ENCODE peak calls at places on chromosomes 13 and 19, in five cellular contexts. One of them, this sample, is unnamed.
A peak's percentile ranks its signal among the peaks of the same experiment; 100 is the strongest.

GRCh38 chr13:66933994-66934393 is 296.1 kb downstream of the PCDH9 start:
- DNase-seq in activated CD4-positive, alpha-beta T cell treated with anti-CD3 and anti-CD28 coated beads for 48 hours: no peak
- DNase-seq in effector memory CD8-positive, alpha-beta T cell: no peak
- DNase-seq in H9: no peak
- DNase-seq in activated T-helper 1 cell treated with anti-CD3 and anti-CD28 coated beads, Interleukin-12 subunit alpha, Interleukin-12 subunit beta, Interleukin-2, Interleukin-4 antibody, amounts not matched to agents 30 ng/mL and 10 ng/mL and 1 ng/mL, durations not matched to agents 14 hours and 24 hours and 36 hours: no peak
- DNase-seq in this sample: no peak

GRCh38 chr19:28519950-28520861 is 692.7 kb downstream of the UQCRFS1 start:
- DNase-seq in activated CD4-positive, alpha-beta T cell treated with anti-CD3 and anti-CD28 coated beads for 48 hours: no peak
- DNase-seq in effector memory CD8-positive, alpha-beta T cell: no peak
- DNase-seq in H9: no peak
- DNase-seq in activated T-helper 1 cell treated with anti-CD3 and anti-CD28 coated beads, Interleukin-12 subunit alpha, Interleukin-12 subunit beta, Interleukin-2, Interleukin-4 antibody, amounts not matched to agents 30 ng/mL and 10 ng/mL and 1 ng/mL, durations not matched to agents 14 hours and 24 hours and 36 hours: no peak
- DNase-seq in this sample: no peak

GRCh38 chr19:5893907-5894703 is 9.5 kb downstream of the NDUFA11 start:
- DNase-seq in activated CD4-positive, alpha-beta T cell treated with anti-CD3 and anti-CD28 coated beads for 48 hours: no peak
- DNase-seq in effector memory CD8-positive, alpha-beta T cell: no peak
- DNase-seq in H9: no peak
- DNase-seq in activated T-helper 1 cell treated with anti-CD3 and anti-CD28 coated beads, Interleukin-12 subunit alpha, Interleukin-12 subunit beta, Interleukin-2, Interleukin-4 antibody, amounts not matched to agents 30 ng/mL and 10 ng/mL and 1 ng/mL, durations not matched to agents 14 hours and 24 hours and 36 hours: no peak
- DNase-seq in this sample: no peak

GRCh38 chr19:20077791-20078463 is at the start of gene ZNF90:
- DNase-seq in activated CD4-positive, alpha-beta T cell treated with anti-CD3 and anti-CD28 coated beads for 48 hours: peak; percentile 92
- DNase-seq in effector memory CD8-positive, alpha-beta T cell: peak; percentile 88
- DNase-seq in H9: peak; percentile 97
- DNase-seq in activated T-helper 1 cell treated with anti-CD3 and anti-CD28 coated beads, Interleukin-12 subunit alpha, Interleukin-12 subunit beta, Interleukin-2, Interleukin-4 antibody, amounts not matched to agents 30 ng/mL and 10 ng/mL and 1 ng/mL, durations not matched to agents 14 hours and 24 hours and 36 hours: peak; percentile 65
- DNase-seq in this sample: peak; percentile 89

GRCh38 chr19:43300876-43301765 is 31.8 kb upstream of the PSG9 start:
- DNase-seq in activated CD4-positive, alpha-beta T cell treated with anti-CD3 and anti-CD28 coated beads for 48 hours: no peak
- DNase-seq in effector memory CD8-positive, alpha-beta T cell: no peak
- DNase-seq in H9: no peak
- DNase-seq in activated T-helper 1 cell treated with anti-CD3 and anti-CD28 coated beads, Interleukin-12 subunit alpha, Interleukin-12 subunit beta, Interleukin-2, Interleukin-4 antibody, amounts not matched to agents 30 ng/mL and 10 ng/mL and 1 ng/mL, durations not matched to agents 14 hours and 24 hours and 36 hours: no peak
- DNase-seq in this sample: no peak

GRCh38 chr19:1067341-1068103 is 555 bp downstream of the ARHGAP45 start:
- DNase-seq in activated CD4-positive, alpha-beta T cell treated with anti-CD3 and anti-CD28 coated beads for 48 hours: no peak
- DNase-seq in effector memory CD8-positive, alpha-beta T cell: peak; percentile 79
- DNase-seq in H9: no peak
- DNase-seq in activated T-helper 1 cell treated with anti-CD3 and anti-CD28 coated beads, Interleukin-12 subunit alpha, Interleukin-12 subunit beta, Interleukin-2, Interleukin-4 antibody, amounts not matched to agents 30 ng/mL and 10 ng/mL and 1 ng/mL, durations not matched to agents 14 hours and 24 hours and 36 hours: no peak
- DNase-seq in this sample: peak; percentile 80

GRCh38 chr13:107458269-107458668 is 757.1 kb downstream of the LIG4 start:
- DNase-seq in activated CD4-positive, alpha-beta T cell treated with anti-CD3 and anti-CD28 coated beads for 48 hours: no peak
- DNase-seq in effector memory CD8-positive, alpha-beta T cell: no peak
- DNase-seq in H9: no peak
- DNase-seq in activated T-helper 1 cell treated with anti-CD3 and anti-CD28 coated beads, Interleukin-12 subunit alpha, Interleukin-12 subunit beta, Interleukin-2, Interleukin-4 antibody, amounts not matched to agents 30 ng/mL and 10 ng/mL and 1 ng/mL, durations not matched to agents 14 hours and 24 hours and 36 hours: no peak
- DNase-seq in this sample: no peak

GRCh38 chr19:5690955-5691204 is 785 bp downstream of the RPL36 start:
- DNase-seq in activated CD4-positive, alpha-beta T cell treated with anti-CD3 and anti-CD28 coated beads for 48 hours: no peak
- DNase-seq in effector memory CD8-positive, alpha-beta T cell: no peak
- DNase-seq in H9: no peak
- DNase-seq in activated T-helper 1 cell treated with anti-CD3 and anti-CD28 coated beads, Interleukin-12 subunit alpha, Interleukin-12 subunit beta, Interleukin-2, Interleukin-4 antibody, amounts not matched to agents 30 ng/mL and 10 ng/mL and 1 ng/mL, durations not matched to agents 14 hours and 24 hours and 36 hours: no peak
- DNase-seq in this sample: peak; percentile 41

GRCh38 chr19:3963458-3964255 is 7.2 kb downstream of the DAPK3 start:
- DNase-seq in activated CD4-positive, alpha-beta T cell treated with anti-CD3 and anti-CD28 coated beads for 48 hours: no peak
- DNase-seq in effector memory CD8-positive, alpha-beta T cell: no peak
- DNase-seq in H9: no peak
- DNase-seq in activated T-helper 1 cell treated with anti-CD3 and anti-CD28 coated beads, Interleukin-12 subunit alpha, Interleukin-12 subunit beta, Interleukin-2, Interleukin-4 antibody, amounts not matched to agents 30 ng/mL and 10 ng/mL and 1 ng/mL, durations not matched to agents 14 hours and 24 hours and 36 hours: no peak
- DNase-seq in this sample: no peak

GRCh38 chr13:50636007-50636704 is 207.3 kb downstream of the DLEU7 start:
- DNase-seq in activated CD4-positive, alpha-beta T cell treated with anti-CD3 and anti-CD28 coated beads for 48 hours: no peak
- DNase-seq in effector memory CD8-positive, alpha-beta T cell: no peak
- DNase-seq in H9: peak; percentile 85
- DNase-seq in activated T-helper 1 cell treated with anti-CD3 and anti-CD28 coated beads, Interleukin-12 subunit alpha, Interleukin-12 subunit beta, Interleukin-2, Interleukin-4 antibody, amounts not matched to agents 30 ng/mL and 10 ng/mL and 1 ng/mL, durations not matched to agents 14 hours and 24 hours and 36 hours: no peak
- DNase-seq in this sample: no peak

GRCh38 chr13:96223231-96223630 is 133.3 kb downstream of the HS6ST3 start:
- DNase-seq in activated CD4-positive, alpha-beta T cell treated with anti-CD3 and anti-CD28 coated beads for 48 hours: no peak
- DNase-seq in effector memory CD8-positive, alpha-beta T cell: no peak
- DNase-seq in H9: no peak
- DNase-seq in activated T-helper 1 cell treated with anti-CD3 and anti-CD28 coated beads, Interleukin-12 subunit alpha, Interleukin-12 subunit beta, Interleukin-2, Interleukin-4 antibody, amounts not matched to agents 30 ng/mL and 10 ng/mL and 1 ng/mL, durations not matched to agents 14 hours and 24 hours and 36 hours: no peak
- DNase-seq in this sample: no peak

GRCh38 chr13:77521194-77521593 is 14.3 kb upstream of the SCEL start:
- DNase-seq in activated CD4-positive, alpha-beta T cell treated with anti-CD3 and anti-CD28 coated beads for 48 hours: no peak
- DNase-seq in effector memory CD8-positive, alpha-beta T cell: no peak
- DNase-seq in H9: no peak
- DNase-seq in activated T-helper 1 cell treated with anti-CD3 and anti-CD28 coated beads, Interleukin-12 subunit alpha, Interleukin-12 subunit beta, Interleukin-2, Interleukin-4 antibody, amounts not matched to agents 30 ng/mL and 10 ng/mL and 1 ng/mL, durations not matched to agents 14 hours and 24 hours and 36 hours: no peak
- DNase-seq in this sample: no peak

GRCh38 chr19:13877303-13877702 is 369 bp downstream of the NANOS3 start:
- DNase-seq in activated CD4-positive, alpha-beta T cell treated with anti-CD3 and anti-CD28 coated beads for 48 hours: no peak
- DNase-seq in effector memory CD8-positive, alpha-beta T cell: no peak
- DNase-seq in H9: no peak
- DNase-seq in activated T-helper 1 cell treated with anti-CD3 and anti-CD28 coated beads, Interleukin-12 subunit alpha, Interleukin-12 subunit beta, Interleukin-2, Interleukin-4 antibody, amounts not matched to agents 30 ng/mL and 10 ng/mL and 1 ng/mL, durations not matched to agents 14 hours and 24 hours and 36 hours: no peak
- DNase-seq in this sample: no peak

GRCh38 chr19:49217382-49217781 is 59.8 kb downstream of the TRPM4 start:
- DNase-seq in activated CD4-positive, alpha-beta T cell treated with anti-CD3 and anti-CD28 coated beads for 48 hours: no peak
- DNase-seq in effector memory CD8-positive, alpha-beta T cell: no peak
- DNase-seq in H9: no peak
- DNase-seq in activated T-helper 1 cell treated with anti-CD3 and anti-CD28 coated beads, Interleukin-12 subunit alpha, Interleukin-12 subunit beta, Interleukin-2, Interleukin-4 antibody, amounts not matched to agents 30 ng/mL and 10 ng/mL and 1 ng/mL, durations not matched to agents 14 hours and 24 hours and 36 hours: no peak
- DNase-seq in this sample: no peak

GRCh38 chr19:42254083-42254849 is 662 bp downstream of the ERF start:
- DNase-seq in activated CD4-positive, alpha-beta T cell treated with anti-CD3 and anti-CD28 coated beads for 48 hours: peak; percentile 84
- DNase-seq in effector memory CD8-positive, alpha-beta T cell: peak; percentile 60
- DNase-seq in H9: peak; percentile 72
- DNase-seq in activated T-helper 1 cell treated with anti-CD3 and anti-CD28 coated beads, Interleukin-12 subunit alpha, Interleukin-12 subunit beta, Interleukin-2, Interleukin-4 antibody, amounts not matched to agents 30 ng/mL and 10 ng/mL and 1 ng/mL, durations not matched to agents 14 hours and 24 hours and 36 hours: peak; percentile 69
- DNase-seq in this sample: peak; percentile 71

GRCh38 chr13:73133536-73133935 is 74.7 kb downstream of the KLF5 start:
- DNase-seq in activated CD4-positive, alpha-beta T cell treated with anti-CD3 and anti-CD28 coated beads for 48 hours: no peak
- DNase-seq in effector memory CD8-positive, alpha-beta T cell: no peak
- DNase-seq in H9: no peak
- DNase-seq in activated T-helper 1 cell treated with anti-CD3 and anti-CD28 coated beads, Interleukin-12 subunit alpha, Interleukin-12 subunit beta, Interleukin-2, Interleukin-4 antibody, amounts not matched to agents 30 ng/mL and 10 ng/mL and 1 ng/mL, durations not matched to agents 14 hours and 24 hours and 36 hours: no peak
- DNase-seq in this sample: no peak

GRCh38 chr13:30292325-30292724 is 15.0 kb downstream of the KATNAL1 start:
- DNase-seq in activated CD4-positive, alpha-beta T cell treated with anti-CD3 and anti-CD28 coated beads for 48 hours: no peak
- DNase-seq in effector memory CD8-positive, alpha-beta T cell: no peak
- DNase-seq in H9: no peak
- DNase-seq in activated T-helper 1 cell treated with anti-CD3 and anti-CD28 coated beads, Interleukin-12 subunit alpha, Interleukin-12 subunit beta, Interleukin-2, Interleukin-4 antibody, amounts not matched to agents 30 ng/mL and 10 ng/mL and 1 ng/mL, durations not matched to agents 14 hours and 24 hours and 36 hours: no peak
- DNase-seq in this sample: no peak

GRCh38 chr13:44974056-44974798 is 15.0 kb downstream of the NUFIP1 start:
- DNase-seq in activated CD4-positive, alpha-beta T cell treated with anti-CD3 and anti-CD28 coated beads for 48 hours: no peak
- DNase-seq in effector memory CD8-positive, alpha-beta T cell: no peak
- DNase-seq in H9: no peak
- DNase-seq in activated T-helper 1 cell treated with anti-CD3 and anti-CD28 coated beads, Interleukin-12 subunit alpha, Interleukin-12 subunit beta, Interleukin-2, Interleukin-4 antibody, amounts not matched to agents 30 ng/mL and 10 ng/mL and 1 ng/mL, durations not matched to agents 14 hours and 24 hours and 36 hours: no peak
- DNase-seq in this sample: no peak

GRCh38 chr19:18906605-18907519 is 10.9 kb upstream of the CERS1 start:
- DNase-seq in activated CD4-positive, alpha-beta T cell treated with anti-CD3 and anti-CD28 coated beads for 48 hours: no peak
- DNase-seq in effector memory CD8-positive, alpha-beta T cell: no peak
- DNase-seq in H9: no peak
- DNase-seq in activated T-helper 1 cell treated with anti-CD3 and anti-CD28 coated beads, Interleukin-12 subunit alpha, Interleukin-12 subunit beta, Interleukin-2, Interleukin-4 antibody, amounts not matched to agents 30 ng/mL and 10 ng/mL and 1 ng/mL, durations not matched to agents 14 hours and 24 hours and 36 hours: no peak
- DNase-seq in this sample: no peak

GRCh38 chr13:104477256-104477655 is 1411.0 kb upstream of the SLC10A2 start:
- DNase-seq in activated CD4-positive, alpha-beta T cell treated with anti-CD3 and anti-CD28 coated beads for 48 hours: no peak
- DNase-seq in effector memory CD8-positive, alpha-beta T cell: no peak
- DNase-seq in H9: no peak
- DNase-seq in activated T-helper 1 cell treated with anti-CD3 and anti-CD28 coated beads, Interleukin-12 subunit alpha, Interleukin-12 subunit beta, Interleukin-2, Interleukin-4 antibody, amounts not matched to agents 30 ng/mL and 10 ng/mL and 1 ng/mL, durations not matched to agents 14 hours and 24 hours and 36 hours: no peak
- DNase-seq in this sample: no peak

GRCh38 chr13:112588490-112589297 is 741 bp upstream of the TUBGCP3 start:
- DNase-seq in activated CD4-positive, alpha-beta T cell treated with anti-CD3 and anti-CD28 coated beads for 48 hours: no peak
- DNase-seq in effector memory CD8-positive, alpha-beta T cell: no peak
- DNase-seq in H9: no peak
- DNase-seq in activated T-helper 1 cell treated with anti-CD3 and anti-CD28 coated beads, Interleukin-12 subunit alpha, Interleukin-12 subunit beta, Interleukin-2, Interleukin-4 antibody, amounts not matched to agents 30 ng/mL and 10 ng/mL and 1 ng/mL, durations not matched to agents 14 hours and 24 hours and 36 hours: no peak
- DNase-seq in this sample: peak; percentile 43

GRCh38 chr13:109372666-109373065 is 413.7 kb downstream of the IRS2 start:
- DNase-seq in activated CD4-positive, alpha-beta T cell treated with anti-CD3 and anti-CD28 coated beads for 48 hours: no peak
- DNase-seq in effector memory CD8-positive, alpha-beta T cell: no peak
- DNase-seq in H9: no peak
- DNase-seq in activated T-helper 1 cell treated with anti-CD3 and anti-CD28 coated beads, Interleukin-12 subunit alpha, Interleukin-12 subunit beta, Interleukin-2, Interleukin-4 antibody, amounts not matched to agents 30 ng/mL and 10 ng/mL and 1 ng/mL, durations not matched to agents 14 hours and 24 hours and 36 hours: no peak
- DNase-seq in this sample: no peak

GRCh38 chr13:76663941-76664340 is 222.3 kb downstream of the KCTD12 start:
- DNase-seq in activated CD4-positive, alpha-beta T cell treated with anti-CD3 and anti-CD28 coated beads for 48 hours: no peak
- DNase-seq in effector memory CD8-positive, alpha-beta T cell: no peak
- DNase-seq in H9: no peak
- DNase-seq in activated T-helper 1 cell treated with anti-CD3 and anti-CD28 coated beads, Interleukin-12 subunit alpha, Interleukin-12 subunit beta, Interleukin-2, Interleukin-4 antibody, amounts not matched to agents 30 ng/mL and 10 ng/mL and 1 ng/mL, durations not matched to agents 14 hours and 24 hours and 36 hours: no peak
- DNase-seq in this sample: no peak

GRCh38 chr19:9323557-9323918 is 441 bp upstream of the ZNF559 start:
- DNase-seq in activated CD4-positive, alpha-beta T cell treated with anti-CD3 and anti-CD28 coated beads for 48 hours: peak; percentile 64
- DNase-seq in effector memory CD8-positive, alpha-beta T cell: no peak
- DNase-seq in H9: peak; percentile 80
- DNase-seq in activated T-helper 1 cell treated with anti-CD3 and anti-CD28 coated beads, Interleukin-12 subunit alpha, Interleukin-12 subunit beta, Interleukin-2, Interleukin-4 antibody, amounts not matched to agents 30 ng/mL and 10 ng/mL and 1 ng/mL, durations not matched to agents 14 hours and 24 hours and 36 hours: peak; percentile 28
- DNase-seq in this sample: peak; percentile 59

GRCh38 chr13:110216403-110217041 is 90.4 kb downstream of the COL4A1 start:
- DNase-seq in activated CD4-positive, alpha-beta T cell treated with anti-CD3 and anti-CD28 coated beads for 48 hours: no peak
- DNase-seq in effector memory CD8-positive, alpha-beta T cell: no peak
- DNase-seq in H9: no peak
- DNase-seq in activated T-helper 1 cell treated with anti-CD3 and anti-CD28 coated beads, Interleukin-12 subunit alpha, Interleukin-12 subunit beta, Interleukin-2, Interleukin-4 antibody, amounts not matched to agents 30 ng/mL and 10 ng/mL and 1 ng/mL, durations not matched to agents 14 hours and 24 hours and 36 hours: no peak
- DNase-seq in this sample: no peak

GRCh38 chr19:35818445-35818844 is 5.8 kb upstream of the PRODH2 start:
- DNase-seq in activated CD4-positive, alpha-beta T cell treated with anti-CD3 and anti-CD28 coated beads for 48 hours: no peak
- DNase-seq in effector memory CD8-positive, alpha-beta T cell: no peak
- DNase-seq in H9: no peak
- DNase-seq in activated T-helper 1 cell treated with anti-CD3 and anti-CD28 coated beads, Interleukin-12 subunit alpha, Interleukin-12 subunit beta, Interleukin-2, Interleukin-4 antibody, amounts not matched to agents 30 ng/mL and 10 ng/mL and 1 ng/mL, durations not matched to agents 14 hours and 24 hours and 36 hours: no peak
- DNase-seq in this sample: no peak

GRCh38 chr13:35961461-35962220 is 169.5 kb downstream of the DCLK1 start:
- DNase-seq in activated CD4-positive, alpha-beta T cell treated with anti-CD3 and anti-CD28 coated beads for 48 hours: no peak
- DNase-seq in effector memory CD8-positive, alpha-beta T cell: no peak
- DNase-seq in H9: no peak
- DNase-seq in activated T-helper 1 cell treated with anti-CD3 and anti-CD28 coated beads, Interleukin-12 subunit alpha, Interleukin-12 subunit beta, Interleukin-2, Interleukin-4 antibody, amounts not matched to agents 30 ng/mL and 10 ng/mL and 1 ng/mL, durations not matched to agents 14 hours and 24 hours and 36 hours: no peak
- DNase-seq in this sample: no peak

GRCh38 chr13:24118576-24118975 is 41.9 kb upstream of the SPATA13 start:
- DNase-seq in activated CD4-positive, alpha-beta T cell treated with anti-CD3 and anti-CD28 coated beads for 48 hours: no peak
- DNase-seq in effector memory CD8-positive, alpha-beta T cell: no peak
- DNase-seq in H9: no peak
- DNase-seq in activated T-helper 1 cell treated with anti-CD3 and anti-CD28 coated beads, Interleukin-12 subunit alpha, Interleukin-12 subunit beta, Interleukin-2, Interleukin-4 antibody, amounts not matched to agents 30 ng/mL and 10 ng/mL and 1 ng/mL, durations not matched to agents 14 hours and 24 hours and 36 hours: no peak
- DNase-seq in this sample: no peak

GRCh38 chr19:45450042-45450380 is 17.8 kb upstream of the FOSB start:
- DNase-seq in activated CD4-positive, alpha-beta T cell treated with anti-CD3 and anti-CD28 coated beads for 48 hours: no peak
- DNase-seq in effector memory CD8-positive, alpha-beta T cell: peak; percentile 66
- DNase-seq in H9: no peak
- DNase-seq in activated T-helper 1 cell treated with anti-CD3 and anti-CD28 coated beads, Interleukin-12 subunit alpha, Interleukin-12 subunit beta, Interleukin-2, Interleukin-4 antibody, amounts not matched to agents 30 ng/mL and 10 ng/mL and 1 ng/mL, durations not matched to agents 14 hours and 24 hours and 36 hours: no peak
- DNase-seq in this sample: no peak